ENCODE peak calls at places on chromosomes 12 and 14, in ten cellular contexts. One of them, this sample, is unnamed. For H3K4me1, the result is how much of the 10 kb centered on the place peaks cover.

GRCh38 chr14:99548871-99549270 is 55.1 kb downstream of the CCDC85C start:
- DNase-seq in A673: no peak
- DNase-seq in sigmoid colon: no peak
- DNase-seq in lower lobe of right lung: no peak
- DNase-seq in A549: no peak
- DNase-seq in body of pancreas: no peak
- DNase-seq in GM23248: no peak
- DNase-seq in heart left ventricle: no peak
- DNase-seq in cardiac muscle cell: no peak
- DNase-seq in vagina: no peak
- DNase-seq in this sample: no peak

GRCh38 chr12:104863549-104863948 is 94.5 kb downstream of the SLC41A2 start:
- DNase-seq in cardiac muscle cell: no peak
- DNase-seq in heart left ventricle: no peak
- DNase-seq in body of pancreas: no peak
- DNase-seq in A673: no peak
- DNase-seq in lower lobe of right lung: no peak
- DNase-seq in sigmoid colon: no peak
- DNase-seq in A549: no peak
- DNase-seq in GM23248: peak
- DNase-seq in vagina: no peak
- DNase-seq in this sample: no peak

GRCh38 chr14:88129306-88130056 is 124.5 kb downstream of the GPR65 start:
- DNase-seq in A673: peak
- DNase-seq in cardiac muscle cell: peak
- DNase-seq in lower lobe of right lung: no peak
- DNase-seq in GM23248: peak
- DNase-seq in sigmoid colon: no peak
- DNase-seq in heart left ventricle: no peak
- DNase-seq in vagina: no peak
- DNase-seq in body of pancreas: no peak
- DNase-seq in A549: no peak
- DNase-seq in this sample: no peak

GRCh38 chr12:49541911-49542505 is 3.2 kb downstream of the KCNH3 start:
- DNase-seq in A549: no peak
- DNase-seq in vagina: no peak
- DNase-seq in body of pancreas: no peak
- DNase-seq in A673: no peak
- DNase-seq in GM23248: no peak
- DNase-seq in sigmoid colon: peak
- DNase-seq in heart left ventricle: no peak
- DNase-seq in lower lobe of right lung: no peak
- DNase-seq in cardiac muscle cell: no peak
- DNase-seq in this sample: no peak

GRCh38 chr14:103869406-103870143 is 22.2 kb upstream of the PPP1R13B start:
- DNase-seq in sigmoid colon: no peak
- DNase-seq in heart left ventricle: no peak
- DNase-seq in A549: no peak
- DNase-seq in body of pancreas: no peak
- DNase-seq in GM23248: no peak
- DNase-seq in cardiac muscle cell: no peak
- DNase-seq in vagina: no peak
- DNase-seq in A673: no peak
- DNase-seq in lower lobe of right lung: no peak
- DNase-seq in this sample: no peak

GRCh38 chr14:75307700-75308379 is 29.2 kb downstream of the FOS start:
- DNase-seq in body of pancreas: peak
- DNase-seq in A673: peak
- DNase-seq in vagina: no peak
- DNase-seq in sigmoid colon: peak
- DNase-seq in heart left ventricle: peak
- DNase-seq in cardiac muscle cell: peak
- DNase-seq in lower lobe of right lung: peak
- DNase-seq in GM23248: peak
- DNase-seq in A549: peak
- DNase-seq in this sample: peak

GRCh38 chr14:35138585-35138984 is 16.2 kb downstream of the PRORP start:
- DNase-seq in cardiac muscle cell: no peak
- DNase-seq in A673: no peak
- DNase-seq in sigmoid colon: no peak
- DNase-seq in GM23248: no peak
- DNase-seq in body of pancreas: no peak
- DNase-seq in A549: no peak
- DNase-seq in lower lobe of right lung: no peak
- DNase-seq in vagina: no peak
- DNase-seq in heart left ventricle: no peak
- DNase-seq in this sample: no peak

GRCh38 chr12:45878630-45879255 is 111.6 kb downstream of the SCAF11 start:
- DNase-seq in A673: no peak
- DNase-seq in body of pancreas: no peak
- DNase-seq in GM23248: peak
- DNase-seq in lower lobe of right lung: no peak
- DNase-seq in A549: no peak
- DNase-seq in vagina: no peak
- DNase-seq in cardiac muscle cell: no peak
- DNase-seq in sigmoid colon: no peak
- DNase-seq in heart left ventricle: no peak
- DNase-seq in this sample: no peak

DNA sequence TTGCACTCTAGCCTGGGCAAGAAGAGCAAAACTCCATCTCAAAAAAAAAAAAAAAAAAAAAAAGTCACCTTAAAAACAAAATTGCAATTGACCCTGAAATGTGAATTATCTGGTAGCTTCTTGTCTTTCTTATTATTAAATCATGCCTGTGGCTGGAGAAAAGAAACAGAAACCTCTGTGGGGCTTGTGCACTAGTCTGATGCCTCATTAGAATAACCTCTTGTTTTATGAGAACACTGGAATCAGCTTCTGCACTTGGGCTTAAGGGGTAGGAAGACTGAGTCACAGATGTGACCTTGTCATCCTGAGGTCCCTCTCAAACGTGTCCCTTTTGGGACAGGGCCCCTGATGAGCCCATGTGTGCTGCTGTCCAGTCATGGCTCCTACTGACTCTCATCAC is 237.9 kb downstream of the DACT1 start:
- DNase-seq in GM23248: no peak
- DNase-seq in body of pancreas: no peak
- DNase-seq in A673: no peak
- DNase-seq in sigmoid colon: no peak
- DNase-seq in heart left ventricle: no peak
- DNase-seq in A549: no peak
- DNase-seq in vagina: no peak
- DNase-seq in lower lobe of right lung: no peak
- DNase-seq in cardiac muscle cell: no peak
- DNase-seq in this sample: no peak
- H3K4me1 ChIP-seq in GM23248: under half
- H3K4me1 ChIP-seq in body of pancreas: under half
- H3K4me1 ChIP-seq in A673: under half
- H3K4me1 ChIP-seq in sigmoid colon: under half
- H3K4me1 ChIP-seq in heart left ventricle: under half
- H3K4me1 ChIP-seq in A549: under half
- H3K4me1 ChIP-seq in vagina: under half
- H3K4me1 ChIP-seq in lower lobe of right lung: under half
- H3K4me1 ChIP-seq in cardiac muscle cell: under half
- H3K4me1 ChIP-seq in this sample: under half

GRCh38 chr14:68943107-68943506 is 36.0 kb downstream of the ACTN1 start:
- DNase-seq in vagina: no peak
- DNase-seq in cardiac muscle cell: no peak
- DNase-seq in lower lobe of right lung: no peak
- DNase-seq in body of pancreas: peak
- DNase-seq in A549: no peak
- DNase-seq in GM23248: no peak
- DNase-seq in A673: no peak
- DNase-seq in heart left ventricle: no peak
- DNase-seq in sigmoid colon: no peak
- DNase-seq in this sample: no peak

GRCh38 chr14:68940614-68941185 is 38.4 kb downstream of the ACTN1 start:
- DNase-seq in cardiac muscle cell: no peak
- DNase-seq in heart left ventricle: no peak
- DNase-seq in GM23248: no peak
- DNase-seq in A549: no peak
- DNase-seq in vagina: no peak
- DNase-seq in A673: no peak
- DNase-seq in body of pancreas: no peak
- DNase-seq in sigmoid colon: no peak
- DNase-seq in lower lobe of right lung: no peak
- DNase-seq in this sample: no peak

GRCh38 chr14:68941820-68942219 is 37.3 kb downstream of the ACTN1 start:
- DNase-seq in GM23248: peak
- DNase-seq in cardiac muscle cell: peak
- DNase-seq in A549: peak
- DNase-seq in A673: peak
- DNase-seq in body of pancreas: peak
- DNase-seq in sigmoid colon: peak
- DNase-seq in lower lobe of right lung: no peak
- DNase-seq in heart left ventricle: peak
- DNase-seq in vagina: no peak
- DNase-seq in this sample: peak

GRCh38 chr14:68944162-68944561 is 34.9 kb downstream of the ACTN1 start:
- DNase-seq in vagina: no peak
- DNase-seq in sigmoid colon: no peak
- DNase-seq in lower lobe of right lung: no peak
- DNase-seq in cardiac muscle cell: no peak
- DNase-seq in A673: no peak
- DNase-seq in body of pancreas: no peak
- DNase-seq in A549: no peak
- DNase-seq in heart left ventricle: no peak
- DNase-seq in GM23248: no peak
- DNase-seq in this sample: no peak

GRCh38 chr14:68942281-68943035 is 36.6 kb downstream of the ACTN1 start:
- DNase-seq in sigmoid colon: no peak
- DNase-seq in cardiac muscle cell: no peak
- DNase-seq in A673: no peak
- DNase-seq in GM23248: no peak
- DNase-seq in body of pancreas: no peak
- DNase-seq in vagina: no peak
- DNase-seq in heart left ventricle: no peak
- DNase-seq in lower lobe of right lung: no peak
- DNase-seq in A549: no peak
- DNase-seq in this sample: no peak
- H3K27ac ChIP-seq in sigmoid colon: peak
- H3K27ac ChIP-seq in cardiac muscle cell: peak
- H3K27ac ChIP-seq in A673: peak
- H3K27ac ChIP-seq in GM23248: peak
- H3K27ac ChIP-seq in body of pancreas: peak
- H3K27ac ChIP-seq in vagina: peak
- H3K27ac ChIP-seq in heart left ventricle: no peak
- H3K27ac ChIP-seq in lower lobe of right lung: no peak
- H3K27ac ChIP-seq in A549: peak
- H3K27ac ChIP-seq in this sample: peak

GRCh38 chr14:64541261-64541970 is 875 bp downstream of the HSPA2 start:
- DNase-seq in A673: no peak
- DNase-seq in cardiac muscle cell: no peak
- DNase-seq in vagina: no peak
- DNase-seq in GM23248: peak
- DNase-seq in lower lobe of right lung: peak
- DNase-seq in body of pancreas: peak
- DNase-seq in A549: no peak
- DNase-seq in heart left ventricle: peak
- DNase-seq in sigmoid colon: peak
- DNase-seq in this sample: peak

GRCh38 chr14:64544607-64545312 is 4.2 kb downstream of the HSPA2 start:
- DNase-seq in GM23248: no peak
- DNase-seq in A549: no peak
- DNase-seq in lower lobe of right lung: no peak
- DNase-seq in A673: no peak
- DNase-seq in sigmoid colon: no peak
- DNase-seq in heart left ventricle: no peak
- DNase-seq in body of pancreas: no peak
- DNase-seq in vagina: no peak
- DNase-seq in cardiac muscle cell: no peak
- DNase-seq in this sample: no peak

GRCh38 chr14:64541971-64542838 is 1.7 kb downstream of the HSPA2 start:
- DNase-seq in heart left ventricle: no peak
- DNase-seq in lower lobe of right lung: no peak
- DNase-seq in body of pancreas: peak
- DNase-seq in sigmoid colon: peak
- DNase-seq in A549: no peak
- DNase-seq in vagina: no peak
- DNase-seq in GM23248: peak
- DNase-seq in cardiac muscle cell: no peak
- DNase-seq in A673: no peak
- DNase-seq in this sample: no peak

GRCh38 chr14:64540208-64541202 is at the start of gene HSPA2:
- DNase-seq in lower lobe of right lung: peak
- DNase-seq in A673: peak
- DNase-seq in sigmoid colon: peak
- DNase-seq in heart left ventricle: peak
- DNase-seq in cardiac muscle cell: peak
- DNase-seq in GM23248: peak
- DNase-seq in body of pancreas: peak
- DNase-seq in A549: peak
- DNase-seq in vagina: peak
- DNase-seq in this sample: peak

DNA sequence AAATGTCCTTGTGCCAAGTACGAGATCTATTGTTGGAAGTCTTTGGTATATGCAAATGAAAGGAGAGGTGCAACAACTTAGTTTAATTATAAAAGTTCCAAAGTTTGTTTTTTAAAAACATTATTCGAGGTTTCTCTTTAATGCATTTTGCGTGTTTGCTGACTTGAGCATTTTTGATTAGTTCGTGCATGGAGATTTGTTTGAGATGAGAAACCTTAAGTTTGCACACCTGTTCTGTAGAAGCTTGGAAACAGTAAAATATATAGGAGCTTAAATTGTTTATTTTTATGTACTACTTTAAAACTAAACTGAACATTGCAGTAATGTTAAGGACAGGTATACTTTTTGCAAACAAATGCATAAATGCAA is 2.3 kb downstream of the HSPA2 start:
- DNase-seq in A549: no peak
- DNase-seq in sigmoid colon: no peak
- DNase-seq in body of pancreas: no peak
- DNase-seq in vagina: no peak
- DNase-seq in heart left ventricle: no peak
- DNase-seq in GM23248: no peak
- DNase-seq in cardiac muscle cell: no peak
- DNase-seq in lower lobe of right lung: no peak
- DNase-seq in A673: no peak
- DNase-seq in this sample: no peak
- H3K4me3 ChIP-seq in A549: peak
- H3K4me3 ChIP-seq in sigmoid colon: peak
- H3K4me3 ChIP-seq in body of pancreas: peak
- H3K4me3 ChIP-seq in vagina: peak
- H3K4me3 ChIP-seq in heart left ventricle: no peak
- H3K4me3 ChIP-seq in GM23248: peak
- H3K4me3 ChIP-seq in cardiac muscle cell: no peak
- H3K4me3 ChIP-seq in lower lobe of right lung: peak
- H3K4me3 ChIP-seq in A673: peak
- H3K4me3 ChIP-seq in this sample: no peak

DNA sequence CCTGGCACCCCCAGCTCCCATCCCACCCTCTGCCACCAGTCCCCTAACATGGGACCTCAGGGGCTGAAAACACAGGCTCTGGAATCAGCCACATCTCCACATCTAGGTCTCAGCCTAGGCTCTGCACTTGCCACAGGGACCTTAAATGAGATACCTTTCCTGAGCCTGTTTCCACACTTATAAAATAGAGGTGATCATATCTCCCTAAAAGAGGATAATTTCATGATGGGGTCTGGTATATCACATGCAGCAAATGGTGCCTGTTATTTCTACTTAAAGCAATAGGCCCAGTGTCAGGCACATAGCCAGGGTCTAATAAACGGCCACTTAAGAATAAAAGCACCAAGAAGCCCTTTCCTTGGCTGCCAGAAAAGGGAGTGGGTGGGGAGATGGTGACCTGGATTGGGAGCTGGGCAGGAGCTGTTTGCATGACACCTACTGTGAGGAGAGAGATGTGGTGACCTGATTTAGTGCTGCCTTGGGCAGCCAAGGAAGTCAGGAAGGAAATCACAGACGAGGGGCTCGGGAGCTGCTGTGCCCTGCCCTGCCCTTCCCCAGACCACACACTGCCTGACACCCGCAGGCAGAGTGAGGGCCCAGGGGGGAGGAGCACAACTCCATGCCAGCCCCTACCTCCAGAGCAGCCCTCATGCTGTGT is 71.2 kb downstream of the IRF2BPL start:
- DNase-seq in body of pancreas: no peak
- DNase-seq in GM23248: peak
- DNase-seq in heart left ventricle: no peak
- DNase-seq in cardiac muscle cell: no peak
- DNase-seq in vagina: no peak
- DNase-seq in lower lobe of right lung: no peak
- DNase-seq in sigmoid colon: no peak
- DNase-seq in A673: peak
- DNase-seq in A549: no peak
- DNase-seq in this sample: no peak
- H3K4me1 ChIP-seq in body of pancreas: half or more
- H3K4me1 ChIP-seq in GM23248: half or more
- H3K4me1 ChIP-seq in heart left ventricle: half or more
- H3K4me1 ChIP-seq in cardiac muscle cell: half or more
- H3K4me1 ChIP-seq in vagina: half or more
- H3K4me1 ChIP-seq in lower lobe of right lung: half or more
- H3K4me1 ChIP-seq in sigmoid colon: half or more
- H3K4me1 ChIP-seq in A673: half or more
- H3K4me1 ChIP-seq in A549: half or more
- H3K4me1 ChIP-seq in this sample: half or more